ENCODE peak calls at places on chromosomes 1 and 21, in four cellular contexts. A, G, K and S are unnamed samples.

GRCh38 chr21:41726630-41726969 is 40.3 kb downstream of the RIPK4 start:
- DNase-seq in G (no peak), K (no peak), A (no peak), S (no peak)

GRCh38 chr1:55052221-55053142 is 13.1 kb downstream of the PCSK9 start:
- DNase-seq in G (no peak), A (no peak), K (no peak), S (no peak)

GRCh38 chr1:170530972-170531757 is 801 bp upstream of the GORAB start:
- DNase-seq in A (no peak), K (no peak), G (no peak), S (no peak)

GRCh38 chr21:33578214-33578613 is 10.3 kb downstream of the DONSON start:
- DNase-seq in G (peak; percentile 71), K (no peak), A (no peak), S (no peak)

GRCh38 chr1:205591522-205592351 is 40.1 kb downstream of the ELK4 start:
- DNase-seq in A (peak; percentile 98), K (peak; percentile 91), G (peak; percentile 77), S (peak; percentile 88)

GRCh38 chr1:111934346-111934745 is 55.1 kb downstream of the KCND3 start:
- DNase-seq in A (no peak), G (no peak), K (no peak), S (no peak)

GRCh38 chr1:228280106-228280901 is 72.5 kb downstream of the OBSCN start:
- DNase-seq in A (no peak), K (no peak), G (no peak), S (no peak)

GRCh38 chr1:89721351-89721750 is 88.4 kb downstream of the LRRC8C start:
- DNase-seq in G (peak; percentile 60), A (peak; percentile 59), K (no peak), S (peak; percentile 43)

GRCh38 chr1:41783189-41783639 is 135.5 kb downstream of the HIVEP3 start:
- DNase-seq in G (peak; percentile 89), A (peak; percentile 92), K (no peak), S (no peak)

GRCh38 chr1:7932524-7933149 is 8.0 kb downstream of the TNFRSF9 start:
- DNase-seq in G (no peak), K (no peak), A (no peak), S (no peak)

GRCh38 chr1:45552309-45552708 is 1.7 kb downstream of the AKR1A1 start:
- DNase-seq in G (peak; percentile 16), A (peak; percentile 87), K (no peak), S (peak; percentile 20)
- H3K79me2 ChIP-seq in G (peaks cover 14% of the 10 kb centered on the region), A (peaks cover 22% of the 10 kb centered on the region), K (peaks cover 33% of the 10 kb centered on the region), S (peaks cover 22% of the 10 kb centered on the region)

GRCh38 chr1:158025576-158026230 is 32.3 kb downstream of the KIRREL1 start:
- DNase-seq in G (no peak), A (no peak), K (no peak), S (no peak)
- H3K79me2 ChIP-seq in G (peaks cover 94% of the 10 kb centered on the region), A (peaks cover 90% of the 10 kb centered on the region), K (no peaks in the 10 kb centered on the region), S (no peaks in the 10 kb centered on the region)

DNA sequence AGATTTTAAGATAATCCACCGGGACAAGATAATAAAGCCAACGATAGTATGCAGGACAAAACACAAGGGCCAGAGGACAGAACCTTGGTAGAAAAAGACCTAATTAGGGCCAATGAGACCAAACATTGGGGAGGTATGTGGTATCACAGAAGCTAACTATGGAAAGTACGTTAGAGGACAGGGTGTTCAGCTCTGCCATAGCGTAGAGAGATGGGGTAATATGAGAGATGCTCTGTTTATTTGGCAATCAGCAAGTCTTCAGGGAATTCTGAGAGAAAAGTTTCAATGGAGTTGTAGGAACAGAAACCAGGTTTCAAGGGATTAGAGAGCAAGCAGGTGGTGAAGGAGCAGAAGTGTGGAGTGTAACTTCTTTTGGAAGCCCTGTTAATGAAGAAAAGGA is 23.9 kb downstream of the EEIG2 start:
- DNase-seq in G (no peak), K (no peak), A (no peak), S (no peak)
- H3K79me2 ChIP-seq in G (peaks cover 10% of the 10 kb centered on the region), K (peaks cover 14% of the 10 kb centered on the region), A (no peaks in the 10 kb centered on the region), S (peaks cover 3% of the 10 kb centered on the region)

DNA sequence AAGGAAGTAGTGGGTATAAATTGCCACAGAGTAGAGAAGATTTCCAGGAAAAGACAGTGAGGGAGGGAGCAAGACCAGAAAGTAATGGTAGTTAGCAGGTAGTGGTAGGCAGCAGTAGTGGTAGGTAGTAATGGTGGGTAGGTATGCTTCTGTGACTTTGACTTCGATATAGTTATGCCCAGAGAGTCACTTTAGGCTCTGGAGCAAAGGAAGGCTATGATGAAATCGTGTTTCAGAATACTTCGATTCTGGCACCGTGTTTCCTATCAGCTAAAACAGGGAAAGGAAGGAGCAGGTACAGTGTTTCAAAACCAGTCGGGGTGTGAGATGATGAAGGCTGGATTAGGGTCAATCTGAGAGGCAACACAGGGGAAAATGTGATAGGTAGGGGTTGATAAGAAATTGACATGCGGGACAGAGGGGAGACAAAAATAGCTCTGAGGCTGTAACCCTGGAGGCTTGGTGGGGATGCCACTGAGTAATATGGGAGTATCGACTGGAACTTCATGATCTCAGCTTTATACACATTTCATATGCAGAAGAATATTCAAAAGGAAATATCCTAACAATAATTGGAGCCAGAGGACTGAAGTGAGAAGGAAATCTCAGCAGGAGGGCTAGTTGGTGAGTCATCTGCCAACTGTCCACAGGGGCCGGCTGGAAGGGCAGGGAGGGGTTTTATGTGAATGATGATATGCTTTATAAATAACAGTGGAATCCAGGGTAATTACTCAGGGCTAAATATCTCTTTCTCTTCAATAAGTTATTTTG is 25.2 kb upstream of the TRIM45 start:
- DNase-seq in G (peak; percentile 97), A (peak; percentile 73), K (no peak), S (no peak)
- H3K79me2 ChIP-seq in G (no peaks in the 10 kb centered on the region), A (no peaks in the 10 kb centered on the region), K (no peaks in the 10 kb centered on the region), S (no peaks in the 10 kb centered on the region)

GRCh38 chr21:36767096-36767495 is 68.2 kb downstream of the SIM2 start:
- DNase-seq in A (no peak), K (no peak), G (no peak), S (no peak)
- H3K79me2 ChIP-seq in A (no peaks in the 10 kb centered on the region), K (no peaks in the 10 kb centered on the region), G (no peaks in the 10 kb centered on the region), S (no peaks in the 10 kb centered on the region)

DNA sequence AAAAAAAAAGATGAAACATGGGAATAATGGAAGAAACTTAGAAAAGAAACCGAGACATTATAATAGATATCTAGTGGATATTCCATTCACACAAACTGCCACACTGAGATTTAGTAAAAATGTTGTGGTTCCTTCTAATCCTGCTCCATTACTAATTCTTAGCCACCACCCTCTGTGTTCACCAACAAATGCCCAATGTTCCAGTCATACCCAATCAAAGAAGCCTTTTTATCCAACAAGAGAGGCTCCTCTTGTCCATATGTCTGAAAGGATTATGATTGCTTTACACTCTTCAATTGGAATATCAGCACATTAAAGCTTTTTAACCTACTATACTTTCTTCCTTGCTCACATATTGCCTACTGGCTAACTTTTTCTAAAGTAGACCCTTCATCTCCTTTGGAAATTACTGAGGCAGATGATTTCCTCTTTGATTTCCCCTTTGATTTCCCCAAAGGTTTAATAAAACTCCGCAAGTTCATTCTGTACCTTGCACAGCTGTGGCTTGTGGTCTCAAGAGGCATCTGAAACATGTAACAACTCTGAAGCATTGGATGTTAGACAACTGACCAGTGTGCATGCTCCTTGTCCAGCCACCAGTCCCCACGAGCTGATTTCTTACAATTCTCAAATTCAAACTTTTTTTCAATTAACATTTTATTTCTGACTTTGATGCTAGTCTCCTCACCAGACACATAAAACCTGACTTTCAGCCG is 305.6 kb upstream of the LYPLAL1 start:
- DNase-seq in G (peak; percentile 82), A (peak; percentile 49), K (no peak), S (no peak)
- H3K79me2 ChIP-seq in G (no peaks in the 10 kb centered on the region), A (no peaks in the 10 kb centered on the region), K (no peaks in the 10 kb centered on the region), S (no peaks in the 10 kb centered on the region)

DNA sequence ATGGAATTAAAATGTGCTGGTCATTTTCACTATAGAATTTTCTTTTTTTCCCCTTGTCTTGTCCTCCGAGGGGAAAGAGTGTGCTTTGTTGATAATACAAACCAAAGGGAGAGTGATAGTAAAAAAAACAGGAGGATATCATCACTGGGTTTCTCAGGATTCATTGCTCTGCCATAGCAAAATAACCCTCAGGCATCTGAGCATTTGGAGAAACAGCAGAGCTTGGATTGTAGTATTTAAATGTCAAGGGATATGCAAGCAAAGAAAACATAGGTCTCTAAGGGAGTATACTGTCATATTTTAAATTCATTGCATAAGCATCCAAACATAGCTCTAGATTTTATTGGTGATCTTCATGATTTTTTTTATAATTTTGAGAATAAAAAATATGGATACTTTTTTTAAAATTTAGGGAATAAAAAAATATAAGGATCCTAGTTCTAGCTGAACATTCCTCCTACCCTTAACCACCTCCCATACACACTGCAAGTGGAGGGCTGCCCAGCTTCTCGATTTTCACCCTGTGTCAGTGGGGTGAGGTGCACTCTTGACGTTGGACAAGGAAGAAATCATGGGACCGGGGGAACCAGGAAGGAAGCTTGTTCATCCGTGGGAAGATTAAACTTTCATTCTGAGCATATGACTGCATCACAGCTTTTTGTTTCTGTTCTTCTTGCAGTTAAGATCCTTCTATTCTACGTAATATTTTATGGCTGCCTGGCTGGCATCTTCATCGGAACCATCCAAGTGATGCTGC is 4.4 kb downstream of the ATP1B1 start:
- DNase-seq in G (peak; percentile 46), K (no peak), A (no peak), S (no peak)
- H3K79me2 ChIP-seq in G (peaks cover 61% of the 10 kb centered on the region), K (no peaks in the 10 kb centered on the region), A (peaks cover 72% of the 10 kb centered on the region), S (peaks cover 56% of the 10 kb centered on the region)

GRCh38 chr1:50979964-50980363 is 9.9 kb downstream of the CDKN2C start:
- DNase-seq in G (no peak), A (no peak), K (no peak), S (no peak)
- H3K79me2 ChIP-seq in G (peaks cover 39% of the 10 kb centered on the region), A (no peaks in the 10 kb centered on the region), K (peaks cover 68% of the 10 kb centered on the region), S (no peaks in the 10 kb centered on the region)